ENCODE peak calls at places on chromosomes 12 and 14, in four cellular contexts. I is B cell, M is natural killer cell, Z is kidney epithelial cell. D is an unnamed sample.

GRCh38 chr14:22071001-22071400 is 397.4 kb upstream of the OR4E1 start:
- DNase-seq in Z (no peak), I (peak; percentile 77), M (peak; percentile 39), D (no peak)

GRCh38 chr12:68352067-68352466 is 19.9 kb upstream of the MDM1 start:
- DNase-seq in M (no peak), I (no peak), Z (no peak), D (no peak)

GRCh38 chr12:12032771-12033588 is 37.8 kb upstream of the BCL2L14 start:
- DNase-seq in Z (peak; percentile 60), I (peak; percentile 61), M (peak; percentile 39), D (peak; percentile 77)

GRCh38 chr14:93994919-93995682 is 2.0 kb upstream of the CCDC197 start:
- DNase-seq in I (no peak), Z (peak; percentile 70), M (no peak), D (no peak)

GRCh38 chr14:40058916-40059897 is 627.0 kb upstream of the FBXO33 start:
- DNase-seq in M (no peak), Z (peak; percentile 32), I (no peak), D (no peak)

GRCh38 chr12:77113971-77114370 is 48.6 kb upstream of the E2F7 start:
- DNase-seq in Z (no peak), I (no peak), M (no peak), D (no peak)

GRCh38 chr14:92439551-92440344 is 73.8 kb upstream of the RIN3 start:
- DNase-seq in M (no peak), Z (no peak), I (peak; percentile 59), D (no peak)

GRCh38 chr12:22406622-22407021 is 72.1 kb upstream of the ST8SIA1 start:
- DNase-seq in Z (no peak), I (no peak), M (no peak), D (no peak)

GRCh38 chr14:96207686-96208085 is 3.0 kb downstream of the BDKRB2 start:
- DNase-seq in M (no peak), Z (no peak), I (no peak), D (no peak)

GRCh38 chr12:30286345-30286926 is 409.2 kb downstream of the IPO8 start:
- DNase-seq in Z (no peak), M (no peak), I (no peak), D (no peak)

GRCh38 chr14:60657609-60657983 is 8.3 kb upstream of the SIX1 start:
- DNase-seq in M (no peak), I (no peak), Z (no peak), D (no peak)

GRCh38 chr14:52011557-52011956 is 22.2 kb downstream of the RTRAF start:
- DNase-seq in I (no peak), Z (no peak), M (no peak), D (no peak)

GRCh38 chr14:52012635-52013034 is 23.3 kb downstream of the RTRAF start:
- DNase-seq in Z (no peak), M (no peak), I (no peak), D (no peak)

GRCh38 chr14:52015411-52016030 is 26.2 kb downstream of the RTRAF start:
- DNase-seq in M (no peak), Z (no peak), I (no peak), D (no peak)

GRCh38 chr14:52014601-52015267 is 25.4 kb downstream of the RTRAF start:
- DNase-seq in I (no peak), M (no peak), Z (no peak), D (no peak)

DNA sequence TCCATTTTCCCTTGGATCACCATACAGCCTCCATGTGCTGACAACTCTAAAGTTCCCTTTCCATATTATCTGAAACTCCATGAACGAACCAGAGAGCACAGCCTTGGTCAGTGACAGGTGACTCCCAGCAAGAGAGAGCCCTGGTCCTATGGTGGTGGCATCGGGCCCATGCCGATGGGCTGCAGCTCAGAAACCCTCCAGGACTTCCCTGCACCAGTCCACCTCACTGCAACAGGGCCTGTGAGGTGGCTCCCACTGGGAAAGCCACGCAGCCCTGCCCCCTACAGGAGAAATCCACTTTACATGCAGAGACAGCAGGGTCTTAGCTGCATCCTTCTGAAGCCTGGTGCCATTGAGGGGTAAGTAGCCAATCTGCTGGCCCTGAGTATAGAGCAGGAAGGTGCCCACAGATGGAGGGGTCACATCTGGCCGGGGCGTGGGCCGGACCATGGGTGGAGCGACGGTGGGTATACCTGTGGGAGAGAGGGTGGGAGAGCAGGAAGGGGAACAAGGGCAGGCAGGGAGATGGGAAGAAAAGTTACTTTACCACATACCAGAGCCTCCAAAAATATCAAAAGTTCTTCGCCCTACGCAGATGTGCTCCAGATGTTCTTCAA is 24.7 kb downstream of the RTRAF start:
- DNase-seq in I (no peak), Z (no peak), M (no peak), D (peak; percentile 17)
- TF ChIP-seq CTCF in I (no peak), Z (peak; percentile 20), M (no peak), D (peak; percentile 46)

DNA sequence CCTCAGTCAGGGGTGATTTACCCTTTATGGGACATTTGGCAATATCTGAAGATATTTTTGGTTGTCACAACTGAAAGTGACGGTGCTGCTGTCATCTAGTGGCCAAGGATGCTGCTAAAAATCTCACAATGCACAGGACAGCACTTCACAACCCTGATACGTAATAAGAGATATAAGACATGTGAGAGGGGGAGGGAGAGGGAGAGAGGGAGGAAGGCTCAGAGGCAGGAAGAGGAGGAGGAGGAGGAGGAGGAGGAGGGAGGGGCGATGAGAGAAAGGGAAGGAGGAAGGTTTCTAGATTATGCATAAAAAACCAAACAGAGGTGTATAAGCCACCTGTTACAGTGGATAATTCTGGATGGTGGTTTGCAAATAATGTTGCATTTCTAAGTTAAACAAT is 14.3 kb downstream of the MYL2 start:
- DNase-seq in Z (no peak), M (no peak), I (no peak), D (no peak)
- TF ChIP-seq CTCF in Z (no peak), M (no peak), I (no peak), D (no peak)

DNA sequence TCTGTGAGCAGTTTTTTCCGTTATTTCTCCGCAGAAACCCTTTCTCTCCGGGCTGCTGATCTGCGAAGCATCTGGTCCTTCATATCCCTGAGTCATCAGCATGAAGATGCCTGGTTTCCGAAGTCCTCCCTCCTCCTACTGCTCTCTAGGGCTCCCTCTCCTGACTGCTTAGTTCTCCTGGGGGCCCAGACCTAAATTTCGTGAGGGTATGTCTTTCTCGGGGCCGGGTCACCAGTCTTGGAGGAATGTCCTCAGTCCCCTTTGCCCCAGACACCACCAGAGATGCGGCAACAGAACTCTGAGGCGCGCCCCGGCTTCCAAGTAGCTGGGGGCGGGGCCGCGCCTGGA is 622 bp upstream of the BICDL1 start:
- DNase-seq in M (no peak), I (no peak), Z (no peak), D (no peak)
- TF ChIP-seq CTCF in M (no peak), I (no peak), Z (peak; percentile 39), D (no peak)

GRCh38 chr14:70662816-70663215 is 21.1 kb downstream of the TTC9 start:
- DNase-seq in M (no peak), I (no peak), Z (no peak), D (no peak)

GRCh38 chr14:70664698-70665447 is 23.2 kb downstream of the TTC9 start:
- DNase-seq in Z (no peak), I (no peak), M (no peak), D (no peak)

GRCh38 chr14:70663707-70664179 is 22.0 kb downstream of the TTC9 start:
- DNase-seq in Z (no peak), M (no peak), I (no peak), D (no peak)

GRCh38 chr14:70666364-70666691 is 24.6 kb downstream of the TTC9 start:
- DNase-seq in Z (no peak), M (no peak), I (no peak), D (no peak)

GRCh38 chr14:70665448-70666363 is 24.0 kb downstream of the TTC9 start:
- DNase-seq in I (peak; percentile 62), M (no peak), Z (peak; percentile 28), D (no peak)
- TF ChIP-seq CTCF in I (no peak), M (no peak), Z (no peak), D (no peak)

GRCh38 chr12:66352197-66352596 is 49.9 kb downstream of the HELB start:
- DNase-seq in Z (no peak), I (no peak), M (no peak), D (peak; percentile 17)
- TF ChIP-seq CTCF in Z (peak; percentile 43), I (peak; percentile 45), M (no peak), D (peak; percentile 55)

GRCh38 chr12:53268009-53268636 is at the start of gene ESPL1:
- DNase-seq in Z (peak; percentile 23), I (peak; percentile 88), M (peak; percentile 76), D (peak; percentile 67)
- TF ChIP-seq CTCF in Z (peak; percentile 25), I (peak; percentile 49), M (no peak), D (peak; percentile 62)

DNA sequence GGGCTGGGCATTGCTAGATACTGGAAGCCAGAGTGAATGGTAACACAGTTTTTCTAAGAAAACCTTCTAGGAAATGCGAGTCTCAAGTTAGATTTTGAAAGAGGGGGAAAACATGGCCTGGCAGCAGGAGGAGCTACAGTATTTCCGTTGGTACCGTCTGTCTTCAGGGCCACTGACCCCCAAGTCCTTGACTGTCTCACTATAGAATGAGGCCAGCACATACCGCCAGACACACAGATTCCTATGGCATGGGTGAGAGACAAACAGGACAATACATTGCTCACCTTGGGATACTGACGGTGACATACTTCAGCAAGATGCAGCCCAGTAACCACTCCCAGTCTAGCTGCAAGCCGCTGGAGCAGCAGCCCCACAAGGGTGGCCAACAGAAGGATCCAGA is 21.7 kb downstream of the SLC11A2 start:
- DNase-seq in M (no peak), Z (no peak), I (no peak), D (no peak)
- TF ChIP-seq CTCF in M (no peak), Z (no peak), I (no peak), D (no peak)

GRCh38 chr12:19654630-19655384 is 215.5 kb downstream of the AEBP2 start:
- DNase-seq in M (no peak), I (no peak), Z (no peak), D (no peak)
- TF ChIP-seq CTCF in M (no peak), I (no peak), Z (no peak), D (no peak)

D was measured in progenitor cell of endocrine pancreas.